ENCODE peak calls at places on chromosomes 5 and 9, in ten cellular contexts. One of them, this sample, is unnamed.

GRCh38 chr5:2375291-2375690 is 376.2 kb downstream of the IRX2 start:
- DNase-seq in psoas muscle: no peak
- DNase-seq in stimulated activated CD4-positive, alpha-beta T cell treated with anti-CD3 and anti-CD28 coated beads, Interleukin-2, amount 100 ng/mL, for 24 hours: no peak
- DNase-seq in activated T-helper 1 cell treated with anti-CD3 and anti-CD28 coated beads, Interleukin-2, amount 50 U/mL, for 16 hours: no peak
- DNase-seq in NCI-H524: no peak
- DNase-seq in transverse colon: no peak
- DNase-seq in hepatic stellate cell: no peak
- DNase-seq in SJSA1: peak; percentile 25
- DNase-seq in T1000: no peak
- DNase-seq in NCI-H774: no peak
- DNase-seq in this sample: no peak

GRCh38 chr5:59724482-59725392 is 168.8 kb downstream of the PDE4D start:
- DNase-seq in psoas muscle: no peak
- DNase-seq in stimulated activated CD4-positive, alpha-beta T cell treated with anti-CD3 and anti-CD28 coated beads, Interleukin-2, amount 100 ng/mL, for 24 hours: peak; percentile 15
- DNase-seq in NCI-H774: no peak
- DNase-seq in T1000: no peak
- DNase-seq in activated T-helper 1 cell treated with anti-CD3 and anti-CD28 coated beads, Interleukin-2, amount 50 U/mL, for 16 hours: no peak
- DNase-seq in NCI-H524: peak; percentile 62
- DNase-seq in SJSA1: no peak
- DNase-seq in transverse colon: peak; percentile 26
- DNase-seq in hepatic stellate cell: peak; percentile 11
- DNase-seq in this sample: peak; percentile 55

GRCh38 chr5:90367879-90368278 is 41.7 kb downstream of the CETN3 start:
- DNase-seq in hepatic stellate cell: no peak
- DNase-seq in stimulated activated CD4-positive, alpha-beta T cell treated with anti-CD3 and anti-CD28 coated beads, Interleukin-2, amount 100 ng/mL, for 24 hours: no peak
- DNase-seq in psoas muscle: no peak
- DNase-seq in NCI-H774: no peak
- DNase-seq in transverse colon: no peak
- DNase-seq in NCI-H524: no peak
- DNase-seq in T1000: no peak
- DNase-seq in activated T-helper 1 cell treated with anti-CD3 and anti-CD28 coated beads, Interleukin-2, amount 50 U/mL, for 16 hours: no peak
- DNase-seq in SJSA1: no peak
- DNase-seq in this sample: no peak

GRCh38 chr9:113677057-113677456 is 199.1 kb upstream of the ZNF618 start:
- DNase-seq in stimulated activated CD4-positive, alpha-beta T cell treated with anti-CD3 and anti-CD28 coated beads, Interleukin-2, amount 100 ng/mL, for 24 hours: no peak
- DNase-seq in SJSA1: no peak
- DNase-seq in T1000: no peak
- DNase-seq in NCI-H774: no peak
- DNase-seq in hepatic stellate cell: no peak
- DNase-seq in activated T-helper 1 cell treated with anti-CD3 and anti-CD28 coated beads, Interleukin-2, amount 50 U/mL, for 16 hours: no peak
- DNase-seq in NCI-H524: no peak
- DNase-seq in psoas muscle: no peak
- DNase-seq in transverse colon: no peak
- DNase-seq in this sample: no peak

GRCh38 chr9:126915846-126916543 is 1.4 kb downstream of the RALGPS1 start:
- DNase-seq in hepatic stellate cell: no peak
- DNase-seq in transverse colon: peak; percentile 15
- DNase-seq in activated T-helper 1 cell treated with anti-CD3 and anti-CD28 coated beads, Interleukin-2, amount 50 U/mL, for 16 hours: no peak
- DNase-seq in psoas muscle: no peak
- DNase-seq in NCI-H774: no peak
- DNase-seq in NCI-H524: no peak
- DNase-seq in T1000: no peak
- DNase-seq in stimulated activated CD4-positive, alpha-beta T cell treated with anti-CD3 and anti-CD28 coated beads, Interleukin-2, amount 100 ng/mL, for 24 hours: no peak
- DNase-seq in SJSA1: no peak
- DNase-seq in this sample: peak; percentile 18

GRCh38 chr5:112707187-112708179 is 30.2 kb upstream of the APC start:
- DNase-seq in NCI-H524: peak; percentile 99
- DNase-seq in psoas muscle: peak; percentile 97
- DNase-seq in activated T-helper 1 cell treated with anti-CD3 and anti-CD28 coated beads, Interleukin-2, amount 50 U/mL, for 16 hours: peak; percentile 94
- DNase-seq in stimulated activated CD4-positive, alpha-beta T cell treated with anti-CD3 and anti-CD28 coated beads, Interleukin-2, amount 100 ng/mL, for 24 hours: peak; percentile 95
- DNase-seq in T1000: peak; percentile 94
- DNase-seq in hepatic stellate cell: peak; percentile 98
- DNase-seq in transverse colon: peak; percentile 98
- DNase-seq in SJSA1: peak; percentile 100
- DNase-seq in NCI-H774: peak; percentile 97
- DNase-seq in this sample: peak; percentile 99

GRCh38 chr5:133819977-133820471 is 148.4 kb downstream of the C5orf15 start:
- DNase-seq in activated T-helper 1 cell treated with anti-CD3 and anti-CD28 coated beads, Interleukin-2, amount 50 U/mL, for 16 hours: no peak
- DNase-seq in NCI-H524: peak; percentile 54
- DNase-seq in hepatic stellate cell: no peak
- DNase-seq in transverse colon: no peak
- DNase-seq in SJSA1: no peak
- DNase-seq in T1000: no peak
- DNase-seq in psoas muscle: no peak
- DNase-seq in stimulated activated CD4-positive, alpha-beta T cell treated with anti-CD3 and anti-CD28 coated beads, Interleukin-2, amount 100 ng/mL, for 24 hours: no peak
- DNase-seq in NCI-H774: no peak
- DNase-seq in this sample: no peak

GRCh38 chr9:136100700-136101614 is 5.9 kb upstream of the NACC2 start:
- DNase-seq in psoas muscle: no peak
- DNase-seq in transverse colon: no peak
- DNase-seq in hepatic stellate cell: no peak
- DNase-seq in SJSA1: no peak
- DNase-seq in T1000: no peak
- DNase-seq in NCI-H524: no peak
- DNase-seq in NCI-H774: peak; percentile 91
- DNase-seq in activated T-helper 1 cell treated with anti-CD3 and anti-CD28 coated beads, Interleukin-2, amount 50 U/mL, for 16 hours: no peak
- DNase-seq in stimulated activated CD4-positive, alpha-beta T cell treated with anti-CD3 and anti-CD28 coated beads, Interleukin-2, amount 100 ng/mL, for 24 hours: no peak
- DNase-seq in this sample: no peak

GRCh38 chr9:389758-390157 is 175.1 kb downstream of the DOCK8 start:
- DNase-seq in stimulated activated CD4-positive, alpha-beta T cell treated with anti-CD3 and anti-CD28 coated beads, Interleukin-2, amount 100 ng/mL, for 24 hours: no peak
- DNase-seq in activated T-helper 1 cell treated with anti-CD3 and anti-CD28 coated beads, Interleukin-2, amount 50 U/mL, for 16 hours: no peak
- DNase-seq in NCI-H774: no peak
- DNase-seq in NCI-H524: no peak
- DNase-seq in transverse colon: no peak
- DNase-seq in hepatic stellate cell: no peak
- DNase-seq in SJSA1: no peak
- DNase-seq in T1000: no peak
- DNase-seq in psoas muscle: no peak
- DNase-seq in this sample: no peak

GRCh38 chr9:94892675-94893074 is 166.2 kb downstream of the AOPEP start:
- DNase-seq in hepatic stellate cell: no peak
- DNase-seq in SJSA1: no peak
- DNase-seq in transverse colon: no peak
- DNase-seq in psoas muscle: no peak
- DNase-seq in T1000: no peak
- DNase-seq in NCI-H774: no peak
- DNase-seq in NCI-H524: no peak
- DNase-seq in activated T-helper 1 cell treated with anti-CD3 and anti-CD28 coated beads, Interleukin-2, amount 50 U/mL, for 16 hours: no peak
- DNase-seq in stimulated activated CD4-positive, alpha-beta T cell treated with anti-CD3 and anti-CD28 coated beads, Interleukin-2, amount 100 ng/mL, for 24 hours: no peak
- DNase-seq in this sample: no peak

GRCh38 chr9:136409557-136410455 is 608 bp downstream of the ENTR1 start:
- DNase-seq in hepatic stellate cell: peak; percentile 84
- DNase-seq in T1000: no peak
- DNase-seq in NCI-H524: peak; percentile 29
- DNase-seq in transverse colon: peak; percentile 45
- DNase-seq in activated T-helper 1 cell treated with anti-CD3 and anti-CD28 coated beads, Interleukin-2, amount 50 U/mL, for 16 hours: peak; percentile 14
- DNase-seq in stimulated activated CD4-positive, alpha-beta T cell treated with anti-CD3 and anti-CD28 coated beads, Interleukin-2, amount 100 ng/mL, for 24 hours: peak; percentile 46
- DNase-seq in SJSA1: peak; percentile 50
- DNase-seq in NCI-H774: peak; percentile 29
- DNase-seq in psoas muscle: no peak
- DNase-seq in this sample: peak; percentile 41

GRCh38 chr9:95142728-95143127 is 174.8 kb downstream of the FANCC start:
- DNase-seq in NCI-H524: no peak
- DNase-seq in stimulated activated CD4-positive, alpha-beta T cell treated with anti-CD3 and anti-CD28 coated beads, Interleukin-2, amount 100 ng/mL, for 24 hours: no peak
- DNase-seq in activated T-helper 1 cell treated with anti-CD3 and anti-CD28 coated beads, Interleukin-2, amount 50 U/mL, for 16 hours: no peak
- DNase-seq in hepatic stellate cell: no peak
- DNase-seq in NCI-H774: no peak
- DNase-seq in transverse colon: no peak
- DNase-seq in SJSA1: no peak
- DNase-seq in T1000: no peak
- DNase-seq in psoas muscle: no peak
- DNase-seq in this sample: no peak

GRCh38 chr9:121807069-121807917 is 155.9 kb downstream of the DAB2IP start:
- DNase-seq in NCI-H774: no peak
- DNase-seq in psoas muscle: no peak
- DNase-seq in SJSA1: no peak
- DNase-seq in stimulated activated CD4-positive, alpha-beta T cell treated with anti-CD3 and anti-CD28 coated beads, Interleukin-2, amount 100 ng/mL, for 24 hours: no peak
- DNase-seq in transverse colon: no peak
- DNase-seq in T1000: no peak
- DNase-seq in activated T-helper 1 cell treated with anti-CD3 and anti-CD28 coated beads, Interleukin-2, amount 50 U/mL, for 16 hours: no peak
- DNase-seq in NCI-H524: no peak
- DNase-seq in hepatic stellate cell: no peak
- DNase-seq in this sample: no peak

GRCh38 chr9:546797-547223 is 294.7 kb upstream of the DMRT1 start:
- DNase-seq in NCI-H524: peak; percentile 50
- DNase-seq in psoas muscle: no peak
- DNase-seq in transverse colon: no peak
- DNase-seq in activated T-helper 1 cell treated with anti-CD3 and anti-CD28 coated beads, Interleukin-2, amount 50 U/mL, for 16 hours: no peak
- DNase-seq in T1000: no peak
- DNase-seq in SJSA1: no peak
- DNase-seq in NCI-H774: no peak
- DNase-seq in stimulated activated CD4-positive, alpha-beta T cell treated with anti-CD3 and anti-CD28 coated beads, Interleukin-2, amount 100 ng/mL, for 24 hours: no peak
- DNase-seq in hepatic stellate cell: no peak
- DNase-seq in this sample: no peak

GRCh38 chr5:119385136-119386128 is 29.6 kb downstream of the TNFAIP8 start:
- DNase-seq in transverse colon: no peak
- DNase-seq in NCI-H774: no peak
- DNase-seq in T1000: no peak
- DNase-seq in activated T-helper 1 cell treated with anti-CD3 and anti-CD28 coated beads, Interleukin-2, amount 50 U/mL, for 16 hours: no peak
- DNase-seq in SJSA1: no peak
- DNase-seq in NCI-H524: peak; percentile 40
- DNase-seq in psoas muscle: no peak
- DNase-seq in stimulated activated CD4-positive, alpha-beta T cell treated with anti-CD3 and anti-CD28 coated beads, Interleukin-2, amount 100 ng/mL, for 24 hours: no peak
- DNase-seq in hepatic stellate cell: no peak
- DNase-seq in this sample: no peak

GRCh38 chr5:54326662-54327145 is 16.3 kb upstream of the ARL15 start:
- DNase-seq in SJSA1: no peak
- DNase-seq in stimulated activated CD4-positive, alpha-beta T cell treated with anti-CD3 and anti-CD28 coated beads, Interleukin-2, amount 100 ng/mL, for 24 hours: no peak
- DNase-seq in NCI-H524: no peak
- DNase-seq in transverse colon: no peak
- DNase-seq in activated T-helper 1 cell treated with anti-CD3 and anti-CD28 coated beads, Interleukin-2, amount 50 U/mL, for 16 hours: no peak
- DNase-seq in T1000: no peak
- DNase-seq in psoas muscle: no peak
- DNase-seq in hepatic stellate cell: no peak
- DNase-seq in NCI-H774: no peak
- DNase-seq in this sample: no peak

GRCh38 chr5:175680463-175680862 is 22.6 kb downstream of the HRH2 start:
- DNase-seq in activated T-helper 1 cell treated with anti-CD3 and anti-CD28 coated beads, Interleukin-2, amount 50 U/mL, for 16 hours: no peak
- DNase-seq in NCI-H524: no peak
- DNase-seq in hepatic stellate cell: no peak
- DNase-seq in psoas muscle: no peak
- DNase-seq in NCI-H774: no peak
- DNase-seq in transverse colon: no peak
- DNase-seq in T1000: no peak
- DNase-seq in stimulated activated CD4-positive, alpha-beta T cell treated with anti-CD3 and anti-CD28 coated beads, Interleukin-2, amount 100 ng/mL, for 24 hours: no peak
- DNase-seq in SJSA1: no peak
- DNase-seq in this sample: no peak

GRCh38 chr9:130883479-130883878 is 13.1 kb downstream of the QRFP start:
- DNase-seq in SJSA1: no peak
- DNase-seq in NCI-H524: no peak
- DNase-seq in psoas muscle: no peak
- DNase-seq in hepatic stellate cell: no peak
- DNase-seq in activated T-helper 1 cell treated with anti-CD3 and anti-CD28 coated beads, Interleukin-2, amount 50 U/mL, for 16 hours: no peak
- DNase-seq in T1000: no peak
- DNase-seq in NCI-H774: no peak
- DNase-seq in stimulated activated CD4-positive, alpha-beta T cell treated with anti-CD3 and anti-CD28 coated beads, Interleukin-2, amount 100 ng/mL, for 24 hours: no peak
- DNase-seq in transverse colon: no peak
- DNase-seq in this sample: no peak

GRCh38 chr5:52502591-52502990 is 285.1 kb upstream of the ITGA1 start:
- DNase-seq in NCI-H524: peak; percentile 32
- DNase-seq in stimulated activated CD4-positive, alpha-beta T cell treated with anti-CD3 and anti-CD28 coated beads, Interleukin-2, amount 100 ng/mL, for 24 hours: no peak
- DNase-seq in psoas muscle: no peak
- DNase-seq in hepatic stellate cell: no peak
- DNase-seq in activated T-helper 1 cell treated with anti-CD3 and anti-CD28 coated beads, Interleukin-2, amount 50 U/mL, for 16 hours: no peak
- DNase-seq in transverse colon: no peak
- DNase-seq in SJSA1: no peak
- DNase-seq in NCI-H774: peak; percentile 45
- DNase-seq in T1000: no peak
- DNase-seq in this sample: no peak

GRCh38 chr9:35791321-35791921 is at the start of gene NPR2:
- DNase-seq in stimulated activated CD4-positive, alpha-beta T cell treated with anti-CD3 and anti-CD28 coated beads, Interleukin-2, amount 100 ng/mL, for 24 hours: no peak
- DNase-seq in hepatic stellate cell: peak; percentile 54
- DNase-seq in NCI-H774: no peak
- DNase-seq in transverse colon: no peak
- DNase-seq in NCI-H524: peak; percentile 25
- DNase-seq in activated T-helper 1 cell treated with anti-CD3 and anti-CD28 coated beads, Interleukin-2, amount 50 U/mL, for 16 hours: no peak
- DNase-seq in SJSA1: no peak
- DNase-seq in T1000: no peak
- DNase-seq in psoas muscle: peak; percentile 61
- DNase-seq in this sample: no peak

This sample was measured in colonic mucosa.